ENCODE peak calls at places on chromosomes 16 and 17, in seven cellular contexts. One of them, this sample, is unnamed.

GRCh38 chr17:75131278-75132017 is at the start of gene NT5C:
- DNase-seq in uterus: peak
- DNase-seq in cardiac fibroblast: peak
- DNase-seq in OCI-LY7: peak
- DNase-seq in adrenal gland: peak
- DNase-seq in fibroblast of lung: peak
- DNase-seq in left ventricle myocardium inferior: peak
- DNase-seq in this sample: peak

GRCh38 chr17:16551878-16552636 is 16.9 kb downstream of the ZNF287 start:
- DNase-seq in uterus: no peak
- DNase-seq in cardiac fibroblast: no peak
- DNase-seq in OCI-LY7: no peak
- DNase-seq in adrenal gland: no peak
- DNase-seq in fibroblast of lung: no peak
- DNase-seq in left ventricle myocardium inferior: no peak
- DNase-seq in this sample: no peak

GRCh38 chr16:27228621-27229501 is 25.5 kb downstream of the KDM8 start:
- DNase-seq in uterus: no peak
- DNase-seq in cardiac fibroblast: no peak
- DNase-seq in OCI-LY7: peak
- DNase-seq in adrenal gland: no peak
- DNase-seq in fibroblast of lung: no peak
- DNase-seq in left ventricle myocardium inferior: peak
- DNase-seq in this sample: no peak

GRCh38 chr16:70717817-70718216 is 32.0 kb upstream of the MTSS2 start:
- DNase-seq in uterus: no peak
- DNase-seq in cardiac fibroblast: no peak
- DNase-seq in OCI-LY7: no peak
- DNase-seq in adrenal gland: peak
- DNase-seq in fibroblast of lung: no peak
- DNase-seq in left ventricle myocardium inferior: no peak
- DNase-seq in this sample: no peak

GRCh38 chr17:15255713-15256454 is 9.2 kb downstream of the PMP22 start:
- DNase-seq in uterus: peak
- DNase-seq in cardiac fibroblast: no peak
- DNase-seq in OCI-LY7: no peak
- DNase-seq in adrenal gland: no peak
- DNase-seq in fibroblast of lung: peak
- DNase-seq in left ventricle myocardium inferior: no peak
- DNase-seq in this sample: peak

GRCh38 chr17:51120357-51120738 is 320 bp downstream of the SPAG9 start:
- DNase-seq in uterus: no peak
- DNase-seq in cardiac fibroblast: no peak
- DNase-seq in OCI-LY7: peak
- DNase-seq in adrenal gland: peak
- DNase-seq in fibroblast of lung: peak
- DNase-seq in left ventricle myocardium inferior: no peak
- DNase-seq in this sample: peak

GRCh38 chr16:4675864-4676786 is 17.2 kb upstream of the NUDT16L1 start:
- DNase-seq in uterus: no peak
- DNase-seq in cardiac fibroblast: no peak
- DNase-seq in OCI-LY7: no peak
- DNase-seq in adrenal gland: peak
- DNase-seq in fibroblast of lung: no peak
- DNase-seq in left ventricle myocardium inferior: no peak
- DNase-seq in this sample: no peak

GRCh38 chr17:59181481-59181880 is 25.9 kb downstream of the PRR11 start:
- DNase-seq in uterus: no peak
- DNase-seq in cardiac fibroblast: no peak
- DNase-seq in OCI-LY7: no peak
- DNase-seq in adrenal gland: no peak
- DNase-seq in fibroblast of lung: no peak
- DNase-seq in left ventricle myocardium inferior: no peak
- DNase-seq in this sample: no peak

GRCh38 chr17:40598021-40598927 is 33.0 kb upstream of the CCR7 start:
- DNase-seq in uterus: no peak
- DNase-seq in cardiac fibroblast: no peak
- DNase-seq in OCI-LY7: no peak
- DNase-seq in adrenal gland: no peak
- DNase-seq in fibroblast of lung: no peak
- DNase-seq in left ventricle myocardium inferior: no peak
- DNase-seq in this sample: no peak

GRCh38 chr17:44776628-44777393 is 18.0 kb downstream of the ADAM11 start:
- DNase-seq in uterus: no peak
- DNase-seq in cardiac fibroblast: no peak
- DNase-seq in OCI-LY7: no peak
- DNase-seq in adrenal gland: no peak
- DNase-seq in fibroblast of lung: no peak
- DNase-seq in left ventricle myocardium inferior: no peak
- DNase-seq in this sample: no peak

GRCh38 chr17:66604381-66604780 is 230.5 kb upstream of the CACNG5 start:
- DNase-seq in uterus: no peak
- DNase-seq in cardiac fibroblast: no peak
- DNase-seq in OCI-LY7: no peak
- DNase-seq in adrenal gland: no peak
- DNase-seq in fibroblast of lung: peak
- DNase-seq in left ventricle myocardium inferior: no peak
- DNase-seq in this sample: no peak

GRCh38 chr17:28384281-28385036 is 13.0 kb downstream of the SARM1 start:
- DNase-seq in uterus: no peak
- DNase-seq in cardiac fibroblast: no peak
- DNase-seq in OCI-LY7: no peak
- DNase-seq in adrenal gland: peak
- DNase-seq in fibroblast of lung: no peak
- DNase-seq in left ventricle myocardium inferior: peak
- DNase-seq in this sample: no peak

GRCh38 chr16:68446941-68447675 is 1.2 kb downstream of the SMPD3 start:
- DNase-seq in uterus: no peak
- DNase-seq in cardiac fibroblast: no peak
- DNase-seq in OCI-LY7: no peak
- DNase-seq in adrenal gland: no peak
- DNase-seq in fibroblast of lung: no peak
- DNase-seq in left ventricle myocardium inferior: no peak
- DNase-seq in this sample: no peak

GRCh38 chr17:59505610-59506276 is 59.7 kb upstream of the DHX40 start:
- DNase-seq in uterus: no peak
- DNase-seq in cardiac fibroblast: no peak
- DNase-seq in OCI-LY7: no peak
- DNase-seq in adrenal gland: peak
- DNase-seq in fibroblast of lung: peak
- DNase-seq in left ventricle myocardium inferior: no peak
- DNase-seq in this sample: no peak

GRCh38 chr17:56592487-56593072 is 919 bp upstream of the NOG start:
- DNase-seq in uterus: peak
- DNase-seq in cardiac fibroblast: peak
- DNase-seq in OCI-LY7: peak
- DNase-seq in adrenal gland: peak
- DNase-seq in fibroblast of lung: peak
- DNase-seq in left ventricle myocardium inferior: peak
- DNase-seq in this sample: peak

DNA sequence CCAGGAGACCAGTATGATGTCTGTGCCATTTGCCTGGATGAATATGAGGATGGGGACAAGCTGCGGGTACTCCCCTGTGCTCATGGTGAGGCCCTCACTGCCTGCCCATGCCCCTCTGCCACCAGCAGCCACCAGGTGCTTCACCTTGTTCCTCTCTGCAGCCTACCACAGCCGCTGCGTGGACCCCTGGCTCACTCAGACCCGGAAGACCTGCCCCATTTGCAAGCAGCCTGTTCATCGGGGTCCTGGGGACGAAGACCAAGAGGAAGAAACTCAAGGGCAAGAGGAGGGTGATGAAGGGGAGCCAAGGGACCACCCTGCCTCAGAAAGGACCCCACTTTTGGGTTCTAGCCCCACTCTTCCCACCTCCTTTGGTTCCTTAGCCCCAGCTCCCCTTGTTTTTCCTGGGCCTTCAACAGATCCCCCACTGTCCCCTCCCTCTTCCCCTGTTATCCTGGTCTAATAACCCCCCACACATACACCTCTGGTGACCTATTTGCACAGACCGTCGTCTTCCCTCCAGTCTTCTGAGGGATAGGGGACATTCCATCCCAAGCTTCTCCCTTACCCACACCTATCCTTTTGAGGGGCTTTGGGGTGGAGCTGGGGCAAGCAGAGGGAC is 3.7 kb downstream of the PFN1 start:
- DNase-seq in uterus: no peak
- DNase-seq in cardiac fibroblast: no peak
- DNase-seq in OCI-LY7: peak
- DNase-seq in adrenal gland: no peak
- DNase-seq in fibroblast of lung: no peak
- DNase-seq in left ventricle myocardium inferior: no peak
- DNase-seq in this sample: no peak
- H3K4me3 ChIP-seq in uterus: no peak
- H3K4me3 ChIP-seq in cardiac fibroblast: no peak
- H3K4me3 ChIP-seq in OCI-LY7: peak
- H3K4me3 ChIP-seq in adrenal gland: no peak
- H3K4me3 ChIP-seq in fibroblast of lung: peak
- H3K4me3 ChIP-seq in left ventricle myocardium inferior: peak
- H3K4me3 ChIP-seq in this sample: peak

GRCh38 chr16:54935411-54936085 is 4.9 kb downstream of the IRX5 start:
- DNase-seq in uterus: no peak
- DNase-seq in cardiac fibroblast: no peak
- DNase-seq in OCI-LY7: no peak
- DNase-seq in adrenal gland: no peak
- DNase-seq in fibroblast of lung: peak
- DNase-seq in left ventricle myocardium inferior: no peak
- DNase-seq in this sample: no peak

GRCh38 chr16:54936086-54936978 is 5.7 kb downstream of the IRX5 start:
- DNase-seq in uterus: no peak
- DNase-seq in cardiac fibroblast: peak
- DNase-seq in OCI-LY7: no peak
- DNase-seq in adrenal gland: no peak
- DNase-seq in fibroblast of lung: peak
- DNase-seq in left ventricle myocardium inferior: no peak
- DNase-seq in this sample: no peak

GRCh38 chr16:54933281-54934150 is 2.9 kb downstream of the IRX5 start:
- DNase-seq in uterus: no peak
- DNase-seq in cardiac fibroblast: no peak
- DNase-seq in OCI-LY7: no peak
- DNase-seq in adrenal gland: no peak
- DNase-seq in fibroblast of lung: peak
- DNase-seq in left ventricle myocardium inferior: no peak
- DNase-seq in this sample: no peak

GRCh38 chr16:54932737-54933254 is 2.1 kb downstream of the IRX5 start:
- DNase-seq in uterus: no peak
- DNase-seq in cardiac fibroblast: no peak
- DNase-seq in OCI-LY7: no peak
- DNase-seq in adrenal gland: no peak
- DNase-seq in fibroblast of lung: peak
- DNase-seq in left ventricle myocardium inferior: no peak
- DNase-seq in this sample: no peak

DNA sequence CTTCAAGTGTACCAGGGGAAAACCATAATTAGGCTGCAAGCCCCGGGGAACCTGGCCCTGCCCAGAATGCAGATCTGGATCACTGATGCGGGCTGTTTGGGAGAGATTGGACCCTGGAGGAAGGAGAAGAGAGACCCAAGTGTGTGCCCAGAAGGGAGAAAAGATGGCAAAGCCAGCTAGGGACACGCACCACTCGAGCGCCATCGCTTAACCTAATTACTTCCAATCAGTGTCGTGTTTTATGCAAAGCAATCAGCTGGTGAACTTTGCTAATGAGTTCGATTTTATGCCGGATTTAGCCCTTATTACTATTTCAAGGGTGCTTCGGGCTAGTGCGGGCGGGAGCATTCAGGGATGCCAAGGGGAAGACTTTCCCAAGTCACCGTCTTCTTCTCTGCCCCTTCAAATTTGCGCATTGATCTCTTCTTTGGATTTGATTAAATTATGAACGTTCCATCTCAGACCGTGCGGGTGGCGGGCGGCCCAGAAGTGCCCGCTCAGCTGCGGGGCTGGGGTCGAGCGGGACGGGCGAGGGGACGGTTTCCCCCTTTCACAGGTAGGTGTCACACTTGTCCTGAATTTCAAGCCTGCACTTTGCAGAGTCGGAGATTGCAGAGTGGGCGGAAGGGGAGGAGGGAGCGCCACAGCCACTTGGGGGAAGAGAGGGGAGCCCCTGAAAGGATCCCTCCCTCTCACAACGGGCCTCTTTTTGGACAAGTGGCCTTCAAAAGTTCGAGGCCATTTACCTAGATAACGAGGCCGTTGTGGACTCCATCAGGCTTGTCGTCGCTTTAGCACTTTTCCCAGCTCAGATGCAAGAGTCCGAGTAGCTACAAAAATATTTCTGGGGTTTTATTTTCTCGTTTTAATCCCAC is 4.1 kb downstream of the IRX5 start:
- DNase-seq in uterus: no peak
- DNase-seq in cardiac fibroblast: no peak
- DNase-seq in OCI-LY7: no peak
- DNase-seq in adrenal gland: no peak
- DNase-seq in fibroblast of lung: peak
- DNase-seq in left ventricle myocardium inferior: no peak
- DNase-seq in this sample: no peak
- TF ChIP-seq CTCF in uterus: no peak
- TF ChIP-seq CTCF in cardiac fibroblast: no peak
- TF ChIP-seq CTCF in OCI-LY7: peak
- TF ChIP-seq CTCF in adrenal gland: no peak
- TF ChIP-seq CTCF in fibroblast of lung: no peak
- TF ChIP-seq CTCF in left ventricle myocardium inferior: peak
- TF ChIP-seq CTCF in this sample: no peak

DNA sequence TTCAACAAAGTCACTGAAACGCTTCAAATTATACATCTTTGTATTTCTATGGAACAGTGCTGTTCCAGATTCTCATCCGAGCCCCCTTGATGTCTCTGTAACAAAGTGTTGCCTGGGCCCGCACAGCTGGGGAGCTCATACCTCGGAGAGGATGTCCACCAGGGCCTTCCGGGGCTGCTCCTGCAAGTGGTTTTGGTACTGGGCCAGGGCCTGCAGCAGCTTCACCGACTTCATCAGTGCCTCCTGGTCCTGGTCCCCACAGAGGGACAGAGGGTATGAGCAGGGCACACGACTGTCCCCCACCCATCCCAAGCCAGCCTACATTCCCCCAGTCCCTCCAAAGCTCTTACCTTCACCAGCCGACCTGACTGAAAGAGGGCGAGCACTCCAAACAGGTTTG is 1.5 kb downstream of the MYBBP1A start:
- DNase-seq in uterus: peak
- DNase-seq in cardiac fibroblast: no peak
- DNase-seq in OCI-LY7: no peak
- DNase-seq in adrenal gland: no peak
- DNase-seq in fibroblast of lung: no peak
- DNase-seq in left ventricle myocardium inferior: no peak
- DNase-seq in this sample: no peak
- H3K4me3 ChIP-seq in uterus: no peak
- H3K4me3 ChIP-seq in cardiac fibroblast: peak
- H3K4me3 ChIP-seq in OCI-LY7: peak
- H3K4me3 ChIP-seq in adrenal gland: no peak
- H3K4me3 ChIP-seq in fibroblast of lung: peak
- H3K4me3 ChIP-seq in left ventricle myocardium inferior: no peak
- H3K4me3 ChIP-seq in this sample: no peak

DNA sequence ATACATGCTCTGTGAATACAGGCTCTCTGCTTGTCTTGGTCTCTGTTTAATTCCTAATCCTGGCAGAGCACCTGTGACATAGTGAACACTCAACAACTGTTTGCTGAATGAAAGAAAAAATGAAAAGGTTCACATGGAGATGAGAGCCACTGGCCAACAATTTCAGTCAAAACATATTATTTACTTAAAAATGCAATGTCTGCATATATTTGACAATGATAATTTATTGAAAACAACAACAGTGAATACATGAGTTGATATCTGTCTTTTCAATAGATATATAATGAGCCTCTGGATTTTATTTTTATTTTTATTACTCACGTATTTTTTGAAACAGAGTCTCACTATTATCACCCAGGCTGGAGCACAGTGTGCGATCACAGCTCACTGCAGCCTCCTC is 136.6 kb downstream of the CDH13 start:
- DNase-seq in uterus: no peak
- DNase-seq in cardiac fibroblast: no peak
- DNase-seq in OCI-LY7: no peak
- DNase-seq in adrenal gland: no peak
- DNase-seq in fibroblast of lung: no peak
- DNase-seq in left ventricle myocardium inferior: no peak
- DNase-seq in this sample: no peak
- TF ChIP-seq CTCF in uterus: no peak
- TF ChIP-seq CTCF in cardiac fibroblast: no peak
- TF ChIP-seq CTCF in OCI-LY7: no peak
- TF ChIP-seq CTCF in adrenal gland: no peak
- TF ChIP-seq CTCF in fibroblast of lung: no peak
- TF ChIP-seq CTCF in left ventricle myocardium inferior: no peak
- TF ChIP-seq CTCF in this sample: no peak